ENCODE peak calls at places on chromosomes 13 and 19, in four cellular contexts. M is A549, D is H1, X is HepG2. C is an unnamed sample.

GRCh38 chr13:29362849-29363604 is 232.5 kb downstream of the SLC7A1 start:
- DNase-seq in M (peak; percentile 45), D (peak; percentile 44), X (peak; percentile 43), C (peak; percentile 48)

GRCh38 chr13:84672616-84673015 is 790.3 kb upstream of the SLITRK1 start:
- DNase-seq in M (no peak), D (no peak), X (no peak), C (no peak)

GRCh38 chr13:76048675-76049396 is 412.7 kb downstream of the LMO7 start:
- DNase-seq in M (no peak), D (no peak), X (no peak), C (no peak)

GRCh38 chr19:29308977-29309520 is 96.1 kb upstream of the UQCRFS1 start:
- DNase-seq in M (no peak), D (no peak), X (no peak), C (no peak)

GRCh38 chr13:32829676-32830091 is 186.5 kb upstream of the KL start:
- DNase-seq in M (peak; percentile 34), D (peak; percentile 19), X (no peak), C (no peak)

GRCh38 chr19:1001538-1002166 is 1.4 kb downstream of the GRIN3B start:
- DNase-seq in M (peak; percentile 46), D (no peak), X (no peak), C (peak; percentile 79)

GRCh38 chr19:39595950-39596349 is 6.4 kb upstream of the LGALS13 start:
- DNase-seq in M (no peak), D (no peak), X (no peak), C (no peak)

GRCh38 chr19:33194527-33194883 is 375 bp downstream of the LRP3 start:
- DNase-seq in M (no peak), D (no peak), X (no peak), C (no peak)

GRCh38 chr13:25847145-25847544 is 204.7 kb downstream of the SHISA2 start:
- DNase-seq in M (no peak), D (no peak), X (no peak), C (no peak)

GRCh38 chr19:29645491-29645867 is 19.8 kb upstream of the PLEKHF1 start:
- DNase-seq in M (no peak), D (no peak), X (no peak), C (no peak)

GRCh38 chr13:98033277-98034247 is 80.1 kb downstream of the IPO5 start:
- DNase-seq in M (peak; percentile 51), D (no peak), X (peak; percentile 85), C (no peak)

GRCh38 chr19:54431255-54431838 is 16.1 kb downstream of the TTYH1 start:
- DNase-seq in M (peak; percentile 41), D (no peak), X (no peak), C (no peak)

GRCh38 chr19:7739211-7739752 is 7.4 kb upstream of the CLEC4G start:
- DNase-seq in M (no peak), D (no peak), X (no peak), C (no peak)

GRCh38 chr13:79141082-79141481 is 265.0 kb downstream of the RBM26 start:
- DNase-seq in M (no peak), D (no peak), X (no peak), C (no peak)

GRCh38 chr19:39996218-39996810 is 546 bp upstream of the ZNF546 start:
- DNase-seq in M (peak; percentile 69), D (no peak), X (peak; percentile 27), C (peak; percentile 50)

GRCh38 chr13:98783856-98784478 is 31.5 kb upstream of the SLC15A1 start:
- DNase-seq in M (no peak), D (no peak), X (no peak), C (no peak)

GRCh38 chr13:28606466-28606865 is 52.5 kb upstream of the POMP start:
- DNase-seq in M (no peak), D (no peak), X (no peak), C (no peak)

GRCh38 chr13:52597676-52598075 is 44.6 kb upstream of the HNRNPA1L2 start:
- DNase-seq in M (no peak), D (no peak), X (no peak), C (no peak)

GRCh38 chr19:55698256-55698655 is 23.2 kb downstream of the EPN1 start:
- DNase-seq in M (no peak), D (no peak), X (no peak), C (no peak)

GRCh38 chr13:75480691-75481175 is 1.2 kb downstream of the TBC1D4 start:
- DNase-seq in M (peak; percentile 59), D (no peak), X (peak; percentile 53), C (peak; percentile 10)

GRCh38 chr13:51152713-51153112 is 41.6 kb upstream of the C13orf42 start:
- DNase-seq in M (no peak), D (no peak), X (no peak), C (no peak)

GRCh38 chr13:105196052-105196451 is 1339.4 kb downstream of the EFNB2 start:
- DNase-seq in M (peak; percentile 25), D (no peak), X (no peak), C (no peak)

GRCh38 chr19:49336482-49337266 is 1.5 kb downstream of the CD37 start:
- DNase-seq in M (no peak), D (no peak), X (no peak), C (no peak)

GRCh38 chr13:60562081-60562764 is 165.2 kb downstream of the TDRD3 start:
- DNase-seq in M (no peak), D (no peak), X (no peak), C (no peak)

GRCh38 chr19:16073481-16073880 is 2.8 kb upstream of the TPM4 start:
- DNase-seq in M (no peak), D (no peak), X (no peak), C (no peak)
- TF ChIP-seq PHF8 in M (no peak), D (no peak), X (no peak), C (no peak)

GRCh38 chr19:15025237-15025636 is 24.0 kb upstream of the CASP14 start:
- DNase-seq in M (peak; percentile 23), D (no peak), X (peak; percentile 24), C (peak; percentile 16)
- TF ChIP-seq PHF8 in M (no peak), D (no peak), X (no peak), C (no peak)

DNA sequence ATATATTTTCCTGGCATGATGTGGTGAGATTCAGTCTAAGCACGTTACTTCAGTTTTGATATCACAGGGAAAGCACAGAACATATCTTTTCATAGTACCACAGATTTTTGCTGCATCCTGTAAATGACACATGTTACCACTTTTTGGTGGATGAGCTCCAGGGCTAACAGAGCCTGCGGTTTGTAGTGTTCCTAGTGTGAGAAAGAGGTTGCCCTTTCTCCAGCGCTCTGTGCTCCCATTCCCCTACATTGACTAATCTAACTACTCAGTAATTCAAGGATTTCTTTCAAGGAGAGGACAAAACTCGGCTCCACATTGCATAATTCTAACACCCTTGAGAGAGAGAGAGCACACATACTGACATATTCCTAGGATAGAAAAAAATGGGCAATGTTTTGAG is 409.1 kb downstream of the GPC6 start:
- DNase-seq in M (no peak), D (no peak), X (no peak), C (no peak)
- TF ChIP-seq PHF8 in M (no peak), D (no peak), X (no peak), C (no peak)

DNA sequence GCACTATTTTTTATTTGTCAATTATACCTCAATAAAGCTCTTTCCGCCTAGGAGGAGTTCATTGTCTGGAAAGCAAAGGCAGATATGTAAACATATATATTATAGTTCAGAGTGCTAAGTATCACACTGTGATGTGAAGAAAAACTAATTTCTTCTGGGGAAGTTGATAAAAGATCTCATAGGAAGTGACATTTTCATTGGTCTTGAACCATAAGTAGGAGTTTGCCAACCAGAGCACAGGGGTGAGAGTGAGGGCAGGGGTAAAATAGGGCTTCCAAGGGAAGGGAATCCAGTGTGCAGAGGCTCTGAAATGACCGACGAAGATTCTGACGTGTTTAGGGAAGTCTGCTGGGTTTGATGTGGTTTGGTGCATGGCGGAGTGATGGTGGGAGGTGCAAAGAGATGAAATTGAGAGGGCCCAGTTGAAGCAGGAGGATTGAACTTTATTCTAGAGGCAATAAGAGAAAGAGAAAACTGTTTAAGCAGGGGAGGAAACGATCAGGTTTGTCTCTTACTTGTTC is 781 bp upstream of the GTF2F2 start:
- DNase-seq in M (no peak), D (no peak), X (no peak), C (no peak)
- TF ChIP-seq PHF8 in M (no peak), D (no peak), X (no peak), C (no peak)

GRCh38 chr19:42071247-42071646 is 1.2 kb upstream of the GRIK5 start:
- DNase-seq in M (no peak), D (no peak), X (no peak), C (no peak)

GRCh38 chr19:42067315-42067888 is 2.6 kb downstream of the GRIK5 start:
- DNase-seq in M (no peak), D (no peak), X (no peak), C (no peak)

GRCh38 chr19:42069619-42070293 is at the start of gene GRIK5:
- DNase-seq in M (no peak), D (no peak), X (no peak), C (no peak)

GRCh38 chr19:42068361-42068755 is 1.6 kb downstream of the GRIK5 start:
- DNase-seq in M (no peak), D (no peak), X (no peak), C (no peak)

DNA sequence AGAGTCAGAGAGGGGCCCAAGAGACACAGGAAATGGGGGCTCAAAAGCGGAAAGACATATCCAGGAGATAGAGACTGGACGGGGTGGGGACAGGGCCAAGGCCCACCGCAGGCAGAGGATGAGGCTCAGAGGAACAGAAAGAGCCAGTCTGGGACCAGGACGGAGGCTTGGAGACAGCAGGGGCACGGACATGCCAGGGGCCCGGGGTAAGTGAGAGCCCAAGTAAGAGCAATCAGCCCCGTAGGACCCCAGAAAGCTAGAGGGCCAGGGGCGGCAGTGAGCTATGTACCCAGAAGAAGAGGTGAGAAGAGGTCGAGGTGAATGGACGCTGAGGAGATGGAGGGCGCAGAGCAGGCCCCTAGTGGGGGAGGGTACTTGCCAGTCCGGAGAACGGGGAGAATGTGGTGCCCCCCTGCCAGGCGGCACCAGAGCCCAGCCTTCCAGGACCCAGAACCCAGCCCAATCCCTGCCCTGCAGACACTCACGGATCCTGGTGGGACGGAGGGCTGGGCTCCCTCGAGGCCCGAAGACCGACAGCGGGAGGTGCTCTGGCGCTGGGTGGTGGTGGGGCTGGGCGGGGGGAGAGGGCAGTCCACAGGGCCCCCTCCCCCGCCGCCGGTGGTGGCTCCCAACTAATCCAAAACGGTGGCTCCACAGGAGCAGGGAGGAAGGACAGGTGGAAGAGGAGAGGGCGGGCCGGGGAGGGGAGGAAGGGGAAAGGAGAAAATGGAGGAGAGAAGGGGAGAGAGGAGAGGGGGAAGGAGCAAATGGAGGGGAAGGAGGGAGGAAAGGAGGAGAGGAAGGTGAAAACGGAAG is 1.0 kb downstream of the GRIK5 start:
- DNase-seq in M (no peak), D (no peak), X (no peak), C (no peak)
- TF ChIP-seq PHF8 in M (no peak), D (no peak), X (no peak), C (no peak)